ENCODE peak calls at places on chromosomes 5 and 9, in four cellular contexts. One of them, this sample, is unnamed.

GRCh38 chr9:122325124-122325523 is 45.7 kb upstream of the PTGS1 start:
- DNase-seq in mucosa of descending colon: no peak
- DNase-seq in HFF-Myc: no peak
- DNase-seq in iPS DF 6.9: no peak
- DNase-seq in this sample: no peak

GRCh38 chr5:378976-379742 is 57.6 kb downstream of the AHRR start:
- DNase-seq in mucosa of descending colon: peak; percentile 20
- DNase-seq in HFF-Myc: no peak
- DNase-seq in iPS DF 6.9: no peak
- DNase-seq in this sample: no peak

GRCh38 chr5:130109152-130109551 is 204.9 kb downstream of the CHSY3 start:
- DNase-seq in mucosa of descending colon: no peak
- DNase-seq in HFF-Myc: peak; percentile 10
- DNase-seq in iPS DF 6.9: peak; percentile 4
- DNase-seq in this sample: peak; percentile 4

GRCh38 chr5:113514263-113514590 is 733 bp downstream of the YTHDC2 start:
- DNase-seq in mucosa of descending colon: no peak
- DNase-seq in HFF-Myc: no peak
- DNase-seq in iPS DF 6.9: no peak
- DNase-seq in this sample: no peak

GRCh38 chr5:95822038-95822407 is 503 bp downstream of the GLRX start:
- DNase-seq in mucosa of descending colon: peak; percentile 82
- DNase-seq in HFF-Myc: no peak
- DNase-seq in iPS DF 6.9: no peak
- DNase-seq in this sample: no peak

GRCh38 chr5:166488560-166488959 is 1802.9 kb upstream of the WWC1 start:
- DNase-seq in mucosa of descending colon: no peak
- DNase-seq in HFF-Myc: no peak
- DNase-seq in iPS DF 6.9: no peak
- DNase-seq in this sample: no peak

GRCh38 chr9:121650220-121651013 is 1.0 kb upstream of the DAB2IP start:
- DNase-seq in mucosa of descending colon: peak; percentile 89
- DNase-seq in HFF-Myc: peak; percentile 48
- DNase-seq in iPS DF 6.9: peak; percentile 72
- DNase-seq in this sample: peak; percentile 27

GRCh38 chr9:38229123-38229829 is 160.2 kb upstream of the SHB start:
- DNase-seq in mucosa of descending colon: no peak
- DNase-seq in HFF-Myc: no peak
- DNase-seq in iPS DF 6.9: no peak
- DNase-seq in this sample: no peak

GRCh38 chr9:113387560-113388230 is 10.9 kb upstream of the HDHD3 start:
- DNase-seq in mucosa of descending colon: peak; percentile 67
- DNase-seq in HFF-Myc: no peak
- DNase-seq in iPS DF 6.9: no peak
- DNase-seq in this sample: no peak

GRCh38 chr9:85258823-85259370 is 482.9 kb downstream of the AGTPBP1 start:
- DNase-seq in mucosa of descending colon: no peak
- DNase-seq in HFF-Myc: peak; percentile 39
- DNase-seq in iPS DF 6.9: peak; percentile 57
- DNase-seq in this sample: peak; percentile 15

GRCh38 chr5:132775439-132776076 is 1.5 kb downstream of the SEPTIN8 start:
- DNase-seq in mucosa of descending colon: no peak
- DNase-seq in HFF-Myc: no peak
- DNase-seq in iPS DF 6.9: no peak
- DNase-seq in this sample: peak; percentile 72

GRCh38 chr5:88290801-88291200 is 22.2 kb upstream of the TMEM161B start:
- DNase-seq in mucosa of descending colon: no peak
- DNase-seq in HFF-Myc: no peak
- DNase-seq in iPS DF 6.9: no peak
- DNase-seq in this sample: peak; percentile 43

GRCh38 chr9:117448066-117448465 is 33.2 kb upstream of the ASTN2 start:
- DNase-seq in mucosa of descending colon: no peak
- DNase-seq in HFF-Myc: no peak
- DNase-seq in iPS DF 6.9: no peak
- DNase-seq in this sample: no peak

GRCh38 chr5:138967806-138968448 is 92.8 kb upstream of the LRRTM2 start:
- DNase-seq in mucosa of descending colon: peak; percentile 77
- DNase-seq in HFF-Myc: no peak
- DNase-seq in iPS DF 6.9: no peak
- DNase-seq in this sample: no peak

GRCh38 chr9:13896047-13896446 is 417.9 kb downstream of the NFIB start:
- DNase-seq in mucosa of descending colon: no peak
- DNase-seq in HFF-Myc: no peak
- DNase-seq in iPS DF 6.9: no peak
- DNase-seq in this sample: no peak

GRCh38 chr5:8456846-8457186 is 587.9 kb downstream of the MTRR start:
- DNase-seq in mucosa of descending colon: no peak
- DNase-seq in HFF-Myc: no peak
- DNase-seq in iPS DF 6.9: no peak
- DNase-seq in this sample: no peak

GRCh38 chr5:145072880-145073279 is 762.3 kb downstream of the PRELID2 start:
- DNase-seq in mucosa of descending colon: no peak
- DNase-seq in HFF-Myc: no peak
- DNase-seq in iPS DF 6.9: no peak
- DNase-seq in this sample: peak; percentile 61

GRCh38 chr5:6354848-6355247 is 23.5 kb downstream of the MED10 start:
- DNase-seq in mucosa of descending colon: no peak
- DNase-seq in HFF-Myc: no peak
- DNase-seq in iPS DF 6.9: no peak
- DNase-seq in this sample: no peak

GRCh38 chr9:80797841-80798688 is 891.3 kb downstream of the TLE1 start:
- DNase-seq in mucosa of descending colon: no peak
- DNase-seq in HFF-Myc: peak; percentile 91
- DNase-seq in iPS DF 6.9: no peak
- DNase-seq in this sample: no peak

GRCh38 chr5:129899454-129899853 is 4.8 kb upstream of the CHSY3 start:
- DNase-seq in mucosa of descending colon: no peak
- DNase-seq in HFF-Myc: no peak
- DNase-seq in iPS DF 6.9: no peak
- DNase-seq in this sample: no peak

GRCh38 chr5:17005087-17005828 is 69.2 kb upstream of the MYO10 start:
- DNase-seq in mucosa of descending colon: no peak
- DNase-seq in HFF-Myc: no peak
- DNase-seq in iPS DF 6.9: no peak
- DNase-seq in this sample: no peak

GRCh38 chr5:109030360-109031143 is 282.9 kb downstream of the FER start:
- DNase-seq in mucosa of descending colon: no peak
- DNase-seq in HFF-Myc: no peak
- DNase-seq in iPS DF 6.9: no peak
- DNase-seq in this sample: no peak

GRCh38 chr5:57774439-57774838 is 291.8 kb upstream of the ACTBL2 start:
- DNase-seq in mucosa of descending colon: no peak
- DNase-seq in HFF-Myc: no peak
- DNase-seq in iPS DF 6.9: no peak
- DNase-seq in this sample: no peak

GRCh38 chr5:31378838-31379237 is 153.1 kb downstream of the DROSHA start:
- DNase-seq in mucosa of descending colon: no peak
- DNase-seq in HFF-Myc: no peak
- DNase-seq in iPS DF 6.9: no peak
- DNase-seq in this sample: no peak

GRCh38 chr5:61450880-61451279 is 118.8 kb downstream of the ZSWIM6 start:
- DNase-seq in mucosa of descending colon: no peak
- DNase-seq in HFF-Myc: peak; percentile 70
- DNase-seq in iPS DF 6.9: no peak
- DNase-seq in this sample: peak; percentile 39

GRCh38 chr5:35436441-35437057 is 181.1 kb upstream of the SPEF2 start:
- DNase-seq in mucosa of descending colon: no peak
- DNase-seq in HFF-Myc: no peak
- DNase-seq in iPS DF 6.9: no peak
- DNase-seq in this sample: no peak

GRCh38 chr5:44426944-44427343 is 37.7 kb upstream of the FGF10 start:
- DNase-seq in mucosa of descending colon: no peak
- DNase-seq in HFF-Myc: no peak
- DNase-seq in iPS DF 6.9: no peak
- DNase-seq in this sample: no peak

GRCh38 chr9:118503236-118503635 is 799.0 kb downstream of the TLR4 start:
- DNase-seq in mucosa of descending colon: no peak
- DNase-seq in HFF-Myc: no peak
- DNase-seq in iPS DF 6.9: no peak
- DNase-seq in this sample: no peak

GRCh38 chr5:84696651-84697050 is 312.0 kb upstream of the EDIL3 start:
- DNase-seq in mucosa of descending colon: no peak
- DNase-seq in HFF-Myc: no peak
- DNase-seq in iPS DF 6.9: no peak
- DNase-seq in this sample: no peak

GRCh38 chr9:27535701-27536118 is 6.1 kb upstream of the MOB3B start:
- DNase-seq in mucosa of descending colon: no peak
- DNase-seq in HFF-Myc: no peak
- DNase-seq in iPS DF 6.9: no peak
- DNase-seq in this sample: no peak

GRCh38 chr5:59832577-59833301 is 60.8 kb downstream of the PDE4D start:
- DNase-seq in mucosa of descending colon: no peak
- DNase-seq in HFF-Myc: no peak
- DNase-seq in iPS DF 6.9: no peak
- DNase-seq in this sample: no peak

GRCh38 chr9:76613150-76613781 is 151.0 kb upstream of the PCA3 start:
- DNase-seq in mucosa of descending colon: no peak
- DNase-seq in HFF-Myc: no peak
- DNase-seq in iPS DF 6.9: no peak
- DNase-seq in this sample: no peak
- H3K4me3 ChIP-seq in mucosa of descending colon: no peak overlapping the region
- H3K4me3 ChIP-seq in HFF-Myc: no peak overlapping the region
- H3K4me3 ChIP-seq in iPS DF 6.9: no peak overlapping the region
- H3K4me3 ChIP-seq in this sample: no peak overlapping the region

DNA sequence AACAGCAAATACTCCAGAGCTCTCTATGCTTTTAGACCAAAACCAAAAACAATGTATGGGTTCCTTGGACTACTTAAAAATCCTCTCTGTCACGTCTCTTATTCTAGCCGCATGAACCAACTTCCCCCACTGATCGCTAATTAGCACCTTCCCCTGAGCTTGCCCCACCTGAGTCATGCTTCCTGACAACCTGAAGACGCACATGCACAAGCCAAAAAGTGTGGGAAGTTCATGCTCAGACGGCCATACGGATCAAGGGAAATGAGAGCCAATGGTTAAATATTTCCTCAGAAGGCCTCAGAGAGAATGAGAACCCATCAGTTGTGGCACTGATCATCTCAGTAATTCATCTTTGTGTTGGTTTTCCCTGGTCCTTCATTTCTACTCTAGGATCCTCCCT is 199.7 kb downstream of the BNC2 start:
- DNase-seq in mucosa of descending colon: no peak
- DNase-seq in HFF-Myc: no peak
- DNase-seq in iPS DF 6.9: no peak
- DNase-seq in this sample: no peak
- H3K4me3 ChIP-seq in mucosa of descending colon: no peak overlapping the region
- H3K4me3 ChIP-seq in HFF-Myc: no peak overlapping the region
- H3K4me3 ChIP-seq in iPS DF 6.9: no peak overlapping the region
- H3K4me3 ChIP-seq in this sample: no peak overlapping the region

DNA sequence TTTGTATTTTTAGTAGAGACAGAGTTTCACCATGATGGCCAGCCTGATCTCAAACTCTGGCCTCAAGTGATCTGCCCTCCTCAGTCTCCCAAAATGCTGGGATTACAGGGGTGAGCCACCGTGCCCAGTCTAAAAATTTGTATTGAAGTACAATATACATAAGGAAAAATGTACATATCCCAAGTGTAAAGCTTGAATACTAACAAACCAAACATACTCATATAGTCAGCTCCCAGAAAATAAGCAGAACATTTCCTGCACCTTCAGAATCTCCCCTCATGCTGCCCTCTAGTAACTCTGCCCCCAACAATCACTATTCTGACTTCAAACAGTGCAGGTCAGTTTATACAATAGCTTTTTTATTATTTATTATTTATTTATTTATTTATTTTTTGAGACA is 1.6 kb upstream of the NOL6 start:
- DNase-seq in mucosa of descending colon: no peak
- DNase-seq in HFF-Myc: no peak
- DNase-seq in iPS DF 6.9: no peak
- DNase-seq in this sample: no peak
- H3K4me3 ChIP-seq in mucosa of descending colon: no peak overlapping the region
- H3K4me3 ChIP-seq in HFF-Myc: no peak overlapping the region
- H3K4me3 ChIP-seq in iPS DF 6.9: no peak overlapping the region
- H3K4me3 ChIP-seq in this sample: no peak overlapping the region

DNA sequence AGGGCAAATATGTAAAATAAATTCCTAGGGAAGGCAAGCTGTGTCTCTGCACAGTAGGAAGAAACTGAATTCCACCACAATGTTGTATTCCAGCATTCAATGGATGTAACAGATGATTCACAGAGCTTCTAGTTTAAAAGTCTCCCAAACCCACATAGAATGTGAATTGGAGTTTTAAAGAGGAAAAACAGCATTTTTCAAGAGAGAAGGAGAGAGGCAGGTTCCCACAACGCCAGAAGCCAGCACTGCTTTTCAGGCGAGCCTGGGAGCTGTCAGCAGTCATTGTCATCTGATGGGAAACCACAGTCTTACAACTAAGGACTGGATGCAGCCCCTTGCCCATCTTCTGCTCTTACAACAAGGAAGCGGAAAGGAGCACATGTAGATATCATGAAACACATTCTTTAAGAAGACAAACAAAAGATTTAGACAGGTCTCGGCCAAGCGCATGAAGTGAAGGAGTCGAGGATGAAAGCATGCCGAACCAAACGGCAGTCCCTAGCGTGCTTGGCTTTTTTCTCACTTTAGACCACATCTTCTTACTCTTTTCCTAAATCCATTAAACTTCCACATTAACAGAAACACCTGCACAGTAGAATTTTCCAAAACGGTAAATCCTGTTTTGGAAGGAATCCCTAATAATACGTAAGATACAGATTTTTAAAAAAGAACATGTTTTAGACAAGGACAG is 611 bp downstream of the DIRAS2 start:
- DNase-seq in mucosa of descending colon: no peak
- DNase-seq in HFF-Myc: no peak
- DNase-seq in iPS DF 6.9: no peak
- DNase-seq in this sample: no peak
- H3K4me3 ChIP-seq in mucosa of descending colon: no peak overlapping the region
- H3K4me3 ChIP-seq in HFF-Myc: no peak overlapping the region
- H3K4me3 ChIP-seq in iPS DF 6.9: no peak overlapping the region
- H3K4me3 ChIP-seq in this sample: peak overlapping the region; percentile 51

DNA sequence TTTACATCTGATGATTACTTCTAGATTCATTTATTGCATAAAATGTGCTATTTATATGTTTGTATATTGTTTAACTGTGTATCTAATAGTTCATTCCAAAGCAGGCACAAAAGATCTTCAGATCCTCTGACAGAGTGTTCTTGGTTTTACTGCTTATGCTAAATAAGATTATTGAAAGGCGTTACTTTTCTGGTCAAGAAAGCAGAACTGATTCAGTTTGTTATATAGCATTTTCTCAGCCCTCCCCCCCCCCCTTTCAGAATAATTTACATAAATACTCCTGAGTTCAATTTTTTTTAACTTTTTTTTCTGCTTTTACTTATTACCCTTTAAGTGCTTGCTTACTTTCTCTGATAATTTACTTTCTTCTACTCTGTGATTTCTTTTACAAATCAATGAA is 15.4 kb downstream of the CDC42SE2 start:
- DNase-seq in mucosa of descending colon: no peak
- DNase-seq in HFF-Myc: no peak
- DNase-seq in iPS DF 6.9: no peak
- DNase-seq in this sample: no peak
- H3K4me3 ChIP-seq in mucosa of descending colon: no peak overlapping the region
- H3K4me3 ChIP-seq in HFF-Myc: no peak overlapping the region
- H3K4me3 ChIP-seq in iPS DF 6.9: no peak overlapping the region
- H3K4me3 ChIP-seq in this sample: no peak overlapping the region